ENCODE peak calls at places on chromosomes 3 and 15, in seven cellular contexts. C, M, S, Y, Z, F and N are unnamed samples.
A peak's percentile ranks its signal among the peaks of the same experiment; 100 is the strongest.

GRCh38 chr3:34676431-34676830 is 878.0 kb downstream of the PDCD6IP start:
- DNase-seq in Y (no peak), S (no peak), M (no peak), Z (peak; percentile 7), C (no peak), F (no peak), N (no peak)

GRCh38 chr3:140532793-140533330 is 145.0 kb upstream of the TRIM42 start:
- DNase-seq in C (no peak), Z (no peak), S (no peak), M (no peak), Y (no peak), F (no peak), N (no peak)

GRCh38 chr15:94704946-94705345 is 473.6 kb downstream of the MCTP2 start:
- DNase-seq in S (no peak), F (no peak), M (no peak), Y (no peak), C (no peak), Z (no peak), N (no peak)

GRCh38 chr3:186930143-186930638 is at the start of gene ST6GAL1:
- DNase-seq in F (peak; percentile 50), M (peak; percentile 43), Z (peak; percentile 63), C (peak; percentile 84), S (no peak), Y (no peak), N (peak; percentile 66)

GRCh38 chr3:37224879-37225278 is 50.5 kb upstream of the LRRFIP2 start:
- DNase-seq in Z (no peak), C (no peak), Y (no peak), S (no peak), M (no peak), F (no peak), N (no peak)

GRCh38 chr15:20409247-20409646 is 132.4 kb downstream of the GOLGA6L6 start:
- DNase-seq in Y (no peak), C (no peak), Z (no peak), M (no peak), S (no peak), F (no peak), N (no peak)

GRCh38 chr3:14452676-14453367 is 50.4 kb downstream of the SLC6A6 start:
- DNase-seq in Z (peak; percentile 98), Y (peak; percentile 69), F (no peak), M (no peak), C (no peak), S (peak; percentile 94), N (no peak)

GRCh38 chr3:37544869-37545352 is 316.8 kb upstream of the CTDSPL start:
- DNase-seq in M (no peak), S (no peak), Y (no peak), C (no peak), F (no peak), Z (no peak), N (no peak)

GRCh38 chr3:28287046-28287445 is 45.6 kb downstream of the CMC1 start:
- DNase-seq in C (no peak), F (no peak), Z (no peak), Y (no peak), M (no peak), S (no peak), N (no peak)
- H3K4me3 ChIP-seq in C (no peak overlapping the region), F (no peak overlapping the region), Z (no peak overlapping the region), Y (no peak overlapping the region), M (no peak overlapping the region), S (no peak overlapping the region), N (no peak overlapping the region)

GRCh38 chr3:147619925-147620580 is 210.9 kb downstream of the ZIC1 start:
- DNase-seq in Y (no peak), C (no peak), S (no peak), Z (peak; percentile 45), F (no peak), M (no peak), N (no peak)
- H3K4me3 ChIP-seq in Y (no peak overlapping the region), C (no peak overlapping the region), S (no peak overlapping the region), Z (no peak overlapping the region), F (no peak overlapping the region), M (no peak overlapping the region), N (no peak overlapping the region)

DNA sequence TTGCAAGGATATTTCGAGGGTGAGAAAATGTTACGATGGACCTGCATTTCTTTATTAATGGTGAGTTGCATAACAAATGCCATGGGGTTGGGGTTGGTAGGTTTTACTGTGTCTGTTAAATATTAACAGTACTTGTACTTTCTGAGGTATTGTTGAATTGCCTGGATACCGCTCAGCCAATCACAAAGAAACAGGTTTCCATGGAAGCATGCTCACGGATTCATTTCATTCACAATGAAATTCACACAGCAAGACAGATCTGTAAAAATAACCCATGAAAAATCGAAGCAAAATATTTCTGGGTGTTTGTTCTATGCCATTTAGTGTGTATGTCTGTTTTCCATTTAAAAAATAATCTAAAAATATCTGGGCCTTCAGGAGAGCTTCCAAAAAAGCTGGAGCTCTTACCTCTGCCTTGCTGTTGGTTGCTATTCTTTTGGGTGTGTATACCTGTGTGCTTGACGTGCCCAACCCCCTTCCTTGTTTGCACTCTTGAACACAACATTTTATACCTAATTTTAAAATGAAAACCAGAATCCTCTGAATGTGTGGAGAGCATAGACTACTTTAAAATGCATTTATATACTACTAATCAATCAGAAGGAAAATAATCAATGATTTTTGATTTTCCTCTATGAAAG is 479.8 kb upstream of the TBL1XR1 start:
- DNase-seq in S (no peak), Z (no peak), F (no peak), C (no peak), M (no peak), Y (no peak), N (peak; percentile 19)
- H3K4me3 ChIP-seq in S (no peak overlapping the region), Z (no peak overlapping the region), F (no peak overlapping the region), C (no peak overlapping the region), M (no peak overlapping the region), Y (no peak overlapping the region), N (no peak overlapping the region)

DNA sequence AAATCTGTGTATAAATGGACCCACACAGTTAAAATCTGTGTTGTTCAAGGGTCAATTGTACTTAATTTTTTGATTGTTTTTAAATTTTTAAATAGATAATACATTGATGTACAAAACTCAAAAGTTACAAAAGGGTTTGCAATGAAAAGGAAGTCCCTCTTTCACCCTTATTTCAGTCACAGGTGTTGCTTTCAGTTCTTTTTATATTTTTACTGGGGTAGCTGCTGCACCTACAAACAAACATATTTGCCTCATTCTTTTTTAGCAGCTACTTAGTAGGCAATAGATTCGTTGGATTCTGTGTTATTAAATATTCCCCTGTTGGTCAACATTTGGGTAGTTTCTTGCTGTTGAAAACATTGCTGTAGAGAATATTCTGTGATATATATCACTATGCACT is 44.4 kb downstream of the PIAS1 start:
- DNase-seq in F (no peak), S (no peak), C (no peak), Y (no peak), Z (no peak), M (no peak), N (no peak)
- H3K4me3 ChIP-seq in F (no peak overlapping the region), S (no peak overlapping the region), C (peak overlapping the region; percentile 27), Y (no peak overlapping the region), Z (no peak overlapping the region), M (no peak overlapping the region), N (no peak overlapping the region)

GRCh38 chr3:52359116-52359855 is 43.2 kb downstream of the DNAH1 start:
- DNase-seq in C (no peak), Z (no peak), Y (no peak), F (no peak), S (no peak), M (no peak), N (no peak)

GRCh38 chr3:52355526-52355925 is 39.4 kb downstream of the DNAH1 start:
- DNase-seq in M (no peak), Z (no peak), Y (no peak), C (no peak), S (no peak), F (no peak), N (no peak)

GRCh38 chr3:52358362-52358940 is 42.3 kb downstream of the DNAH1 start:
- DNase-seq in Y (no peak), S (no peak), F (no peak), Z (no peak), C (no peak), M (no peak), N (no peak)

GRCh38 chr3:52356126-52356525 is 40.0 kb downstream of the DNAH1 start:
- DNase-seq in F (no peak), S (no peak), Z (no peak), M (no peak), C (no peak), Y (no peak), N (no peak)

DNA sequence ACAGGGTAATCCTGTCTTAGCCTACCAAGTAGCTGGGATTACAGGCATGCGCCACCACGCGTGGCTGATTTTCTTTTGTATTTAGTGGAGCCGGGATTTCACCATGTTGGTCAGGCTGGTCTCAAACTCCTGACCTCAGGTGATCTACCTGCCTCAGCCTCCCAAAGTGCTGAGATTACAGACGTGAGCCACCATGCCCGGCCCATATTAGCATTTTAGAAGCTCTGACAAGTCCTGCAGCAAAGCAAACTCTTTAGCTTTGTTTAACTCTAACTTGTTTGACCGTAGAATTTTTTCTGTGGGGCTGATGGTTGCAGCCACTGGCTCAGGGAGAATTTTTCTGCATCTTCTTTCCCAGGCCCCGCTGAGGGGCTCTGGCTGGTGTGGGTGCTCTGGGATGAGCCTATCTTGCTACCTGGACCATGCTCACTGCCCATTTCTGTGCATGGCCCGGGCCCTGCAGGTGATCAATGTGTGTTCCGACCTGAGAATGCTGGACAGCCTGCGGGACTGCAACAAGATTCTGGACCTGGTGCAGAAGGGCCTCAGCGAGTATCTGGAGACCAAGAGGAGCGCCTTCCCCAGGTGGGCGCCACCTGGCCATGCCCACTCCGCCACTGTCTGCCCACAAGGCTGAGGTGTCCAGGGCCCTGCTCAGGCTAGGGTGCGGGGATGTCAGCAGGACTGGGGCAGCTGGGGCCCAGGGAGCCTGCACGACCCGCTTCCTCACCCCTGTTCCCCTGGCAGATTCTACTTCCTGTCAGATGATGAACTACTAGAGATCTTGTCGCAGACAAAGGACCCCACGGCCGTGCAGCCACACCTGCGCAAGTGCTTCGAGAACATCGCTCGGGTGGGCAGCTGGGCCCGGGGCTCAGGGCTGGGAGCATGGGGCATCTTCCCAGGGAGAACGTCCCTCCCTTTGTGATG is 41.3 kb downstream of the DNAH1 start:
- DNase-seq in M (no peak), F (no peak), Z (no peak), S (no peak), Y (no peak), C (no peak), N (no peak)
- H3K4me3 ChIP-seq in M (no peak overlapping the region), F (no peak overlapping the region), Z (no peak overlapping the region), S (no peak overlapping the region), Y (no peak overlapping the region), C (no peak overlapping the region), N (no peak overlapping the region)